ENCODE peak calls at places on chromosomes 1 and 21, in five cellular contexts. J is IMR-90; W is CD8-positive, alpha-beta T cell; H is cardiac muscle cell; V is tibial artery. N is an unnamed sample.
A peak's percentile ranks its signal among the peaks of the same experiment; 100 is the strongest.

GRCh38 chr1:224700915-224701531 is 84.9 kb downstream of the CNIH3 start:
- DNase-seq in J (peak; percentile 7), W (no peak), H (peak; percentile 6), V (no peak), N (no peak)

GRCh38 chr1:161033751-161034150 is 5.0 kb downstream of the TSTD1 start:
- DNase-seq in J (no peak), W (no peak), H (no peak), V (no peak), N (no peak)

GRCh38 chr1:44531785-44532566 is 126.9 kb downstream of the RNF220 start:
- DNase-seq in J (peak; percentile 54), W (no peak), H (peak; percentile 37), V (no peak), N (no peak)

GRCh38 chr21:42093991-42094417 is 22.9 kb downstream of the UMODL1 start:
- DNase-seq in J (peak; percentile 93), W (no peak), H (no peak), V (peak; percentile 75), N (no peak)

GRCh38 chr1:150021191-150021688 is 10.7 kb upstream of the OTUD7B start:
- DNase-seq in J (no peak), W (no peak), H (peak; percentile 17), V (no peak), N (no peak)

GRCh38 chr1:44543816-44544185 is 130.5 kb downstream of the TMEM53 start:
- DNase-seq in J (no peak), W (no peak), H (no peak), V (no peak), N (no peak)

GRCh38 chr1:174519845-174520244 is 72.1 kb downstream of the GPR52 start:
- DNase-seq in J (no peak), W (no peak), H (no peak), V (no peak), N (no peak)

GRCh38 chr1:206896261-206896660 is 982 bp upstream of the IL24 start:
- DNase-seq in J (no peak), W (no peak), H (no peak), V (no peak), N (no peak)

GRCh38 chr1:171286032-171286705 is 27.8 kb upstream of the FMO4 start:
- DNase-seq in J (peak; percentile 2), W (no peak), H (no peak), V (no peak), N (no peak)

GRCh38 chr1:58592521-58593134 is 15.6 kb upstream of the TACSTD2 start:
- DNase-seq in J (peak; percentile 87), W (no peak), H (no peak), V (peak; percentile 58), N (no peak)

GRCh38 chr1:118948796-118949195 is 39.3 kb downstream of the TBX15 start:
- DNase-seq in J (no peak), W (no peak), H (no peak), V (no peak), N (no peak)

GRCh38 chr21:37909936-37910335 is 6.3 kb downstream of the KCNJ6 start:
- DNase-seq in J (no peak), W (no peak), H (no peak), V (no peak), N (no peak)
- H3K27me3 ChIP-seq in J (peaks cover 28% of the 10 kb centered on the region), W (no peaks in the 10 kb centered on the region), H (peaks cover 33% of the 10 kb centered on the region), V (peaks cover 28% of the 10 kb centered on the region), N (no peaks in the 10 kb centered on the region)

GRCh38 chr1:226533220-226533619 is 15.3 kb upstream of the STUM start:
- DNase-seq in J (no peak), W (no peak), H (no peak), V (no peak), N (no peak)

GRCh38 chr1:226532553-226532952 is 16.0 kb upstream of the STUM start:
- DNase-seq in J (no peak), W (no peak), H (peak; percentile 69), V (no peak), N (no peak)

GRCh38 chr1:226534645-226535044 is 13.9 kb upstream of the STUM start:
- DNase-seq in J (no peak), W (no peak), H (no peak), V (no peak), N (no peak)

GRCh38 chr1:226534098-226534497 is 14.5 kb upstream of the STUM start:
- DNase-seq in J (no peak), W (no peak), H (no peak), V (no peak), N (no peak)

DNA sequence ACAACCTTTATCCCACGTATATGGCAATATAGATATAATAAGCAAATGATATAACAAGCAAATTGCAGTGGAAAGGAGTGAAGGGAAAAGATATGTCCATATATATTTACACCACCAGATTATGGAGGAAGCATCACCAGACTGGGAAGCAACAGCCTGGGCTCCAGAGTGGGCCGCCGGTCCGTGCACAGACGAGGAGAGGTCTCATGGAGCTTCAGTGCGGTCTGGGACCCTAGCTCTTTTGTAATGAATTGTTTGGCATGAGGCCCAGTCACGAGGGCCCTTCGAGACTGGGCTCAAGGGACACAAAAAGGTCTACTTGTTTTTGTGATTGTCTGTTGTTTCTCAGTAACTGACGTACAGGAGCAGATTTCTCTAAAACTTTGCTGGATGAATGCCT is 12.9 kb upstream of the STUM start:
- DNase-seq in J (no peak), W (no peak), H (no peak), V (no peak), N (no peak)
- H3K4me3 ChIP-seq in J (no peak overlapping the region), W (no peak overlapping the region), H (no peak overlapping the region), V (no peak overlapping the region), N (no peak overlapping the region)

GRCh38 chr1:156657971-156658319 is 16.0 kb downstream of the BCAN start:
- DNase-seq in J (no peak), W (no peak), H (no peak), V (no peak), N (no peak)
- H3K4me1 ChIP-seq in J (peaks cover 29% of the 10 kb centered on the region), W (peaks cover 44% of the 10 kb centered on the region), H (peaks cover 35% of the 10 kb centered on the region), V (peaks cover 54% of the 10 kb centered on the region), N (peaks cover 39% of the 10 kb centered on the region)

DNA sequence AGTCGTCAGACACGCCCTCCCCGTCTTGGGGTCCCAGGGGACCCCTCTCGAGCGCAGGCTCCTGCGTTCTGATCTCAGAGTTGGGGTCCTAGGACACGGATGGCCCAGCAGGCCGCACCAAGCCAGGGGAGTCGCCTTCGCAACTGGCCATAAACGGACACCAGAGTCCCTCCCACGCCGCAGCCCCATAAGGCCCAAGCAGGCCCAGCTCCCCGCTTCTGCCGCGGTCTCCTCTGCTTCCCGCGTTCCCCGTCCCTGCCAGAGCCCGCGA is 633 bp downstream of the DMRTA2 start:
- DNase-seq in J (no peak), W (no peak), H (no peak), V (no peak), N (no peak)
- H3K27me3 ChIP-seq in J (peaks cover 98% of the 10 kb centered on the region), W (peaks cover 16% of the 10 kb centered on the region), H (peaks cover 100% of the 10 kb centered on the region), V (peaks cover 100% of the 10 kb centered on the region), N (peaks cover 7% of the 10 kb centered on the region)

GRCh38 chr1:231332761-231333160 is 4.9 kb downstream of the EXOC8 start:
- DNase-seq in J (no peak), W (no peak), H (no peak), V (no peak), N (no peak)
- H3K4me3 ChIP-seq in J (no peak overlapping the region), W (no peak overlapping the region), H (no peak overlapping the region), V (no peak overlapping the region), N (no peak overlapping the region)